ENCODE peak calls at places on chromosome 10, in seven cellular contexts. E is coronary artery, Q is cardiac muscle cell, U is Panc1, D is lower lobe of right lung, G is adrenal gland, C is H9. X is an unnamed sample.

GRCh38 chr10:96719850-96720421 is 378 bp downstream of the PIK3AP1 start:
- DNase-seq in Q (peak), E (no peak), G (peak), D (peak), C (peak), U (no peak), X (no peak)

GRCh38 chr10:46556515-46557318 is at the start of gene GPRIN2:
- DNase-seq in U (no peak), E (peak), C (peak), Q (no peak), D (peak), G (peak), X (no peak)

GRCh38 chr10:60572511-60573194 is 183.0 kb upstream of the ANK3 start:
- DNase-seq in E (no peak), U (peak), G (peak), C (peak), Q (peak), D (no peak), X (no peak)

GRCh38 chr10:130453036-130453720 is 317.0 kb downstream of the GLRX3 start:
- DNase-seq in C (peak), G (no peak), Q (no peak), U (no peak), D (no peak), E (peak), X (peak)

GRCh38 chr10:124025638-124026336 is 67.6 kb downstream of the CHST15 start:
- DNase-seq in G (no peak), D (no peak), U (peak), Q (peak), C (no peak), E (no peak), X (no peak)

GRCh38 chr10:60367431-60367830 is 22.2 kb downstream of the ANK3 start:
- DNase-seq in D (no peak), Q (no peak), G (no peak), E (no peak), U (no peak), C (no peak), X (no peak)

GRCh38 chr10:93680414-93681047 is 21.9 kb downstream of the FRA10AC1 start:
- DNase-seq in E (no peak), Q (peak), D (no peak), U (peak), C (no peak), G (no peak), X (no peak)

GRCh38 chr10:18073314-18073713 is 66.9 kb upstream of the CACNB2 start:
- DNase-seq in C (no peak), E (no peak), D (no peak), U (no peak), Q (no peak), G (no peak), X (no peak)

GRCh38 chr10:61195219-61195618 is 251.2 kb upstream of the RHOBTB1 start:
- DNase-seq in D (no peak), C (no peak), U (no peak), Q (no peak), G (no peak), E (no peak), X (no peak)

GRCh38 chr10:59586407-59586891 is 123.2 kb downstream of the SLC16A9 start:
- DNase-seq in G (no peak), E (no peak), U (no peak), Q (no peak), D (no peak), C (no peak), X (no peak)

GRCh38 chr10:29204119-29204518 is 84.8 kb upstream of the LYZL1 start:
- DNase-seq in D (no peak), C (peak), G (no peak), E (no peak), Q (peak), U (no peak), X (no peak)

GRCh38 chr10:103897241-103897774 is 20.7 kb downstream of the STN1 start:
- DNase-seq in U (no peak), D (no peak), G (peak), E (no peak), Q (no peak), C (no peak), X (no peak)

GRCh38 chr10:112367516-112367915 is 6.4 kb upstream of the ACSL5 start:
- DNase-seq in D (no peak), U (no peak), E (peak), G (no peak), C (peak), Q (no peak), X (peak)

GRCh38 chr10:96281444-96282029 is 10.2 kb upstream of the BLNK start:
- DNase-seq in D (no peak), U (no peak), E (no peak), C (no peak), Q (no peak), G (no peak), X (no peak)

GRCh38 chr10:102451105-102451969 is at the start of gene C10orf95:
- DNase-seq in Q (no peak), E (no peak), U (no peak), D (peak), G (peak), C (no peak), X (no peak)

GRCh38 chr10:114632869-114633715 is 25.0 kb downstream of the ABLIM1 start:
- DNase-seq in C (no peak), E (peak), U (peak), D (peak), Q (peak), G (peak), X (peak)

GRCh38 chr10:91415816-91416215 is 5.7 kb downstream of the HECTD2 start:
- DNase-seq in U (no peak), G (no peak), D (no peak), Q (no peak), C (no peak), E (no peak), X (no peak)

GRCh38 chr10:31215052-31215451 is 104.0 kb upstream of the ZEB1 start:
- DNase-seq in G (no peak), E (no peak), Q (no peak), U (no peak), D (no peak), C (no peak), X (no peak)

GRCh38 chr10:102342958-102343357 is 52.5 kb upstream of the NFKB2 start:
- DNase-seq in G (no peak), D (no peak), U (no peak), E (no peak), Q (peak), C (no peak), X (no peak)

GRCh38 chr10:119737827-119738226 is 12.0 kb downstream of the INPP5F start:
- DNase-seq in G (peak), D (no peak), E (no peak), Q (peak), U (no peak), C (no peak), X (no peak)

GRCh38 chr10:13298748-13299436 is 972 bp downstream of the PHYH start:
- DNase-seq in U (no peak), Q (no peak), G (no peak), E (no peak), C (no peak), D (no peak), X (no peak)

GRCh38 chr10:79629955-79630327 is 19.2 kb downstream of the SFTPA1 start:
- DNase-seq in C (no peak), D (no peak), U (no peak), E (no peak), G (no peak), Q (no peak), X (no peak)

GRCh38 chr10:30538086-30538485 is 91.5 kb downstream of the LYZL2 start:
- DNase-seq in U (no peak), Q (peak), D (no peak), E (no peak), G (no peak), C (no peak), X (no peak)

GRCh38 chr10:22042557-22043326 is 39.2 kb upstream of the DNAJC1 start:
- DNase-seq in C (peak), Q (peak), G (no peak), E (no peak), U (no peak), D (no peak), X (no peak)

GRCh38 chr10:22803201-22803895 is 89.0 kb upstream of the PIP4K2A start:
- DNase-seq in G (no peak), C (no peak), D (no peak), Q (peak), U (no peak), E (no peak), X (no peak)

GRCh38 chr10:23994459-23995046 is 214.4 kb upstream of the KIAA1217 start:
- DNase-seq in G (peak), E (no peak), Q (peak), C (peak), U (peak), D (peak), X (peak)

GRCh38 chr10:21424511-21424910 is 101.0 kb downstream of the SKIDA1 start:
- DNase-seq in U (no peak), E (no peak), D (no peak), Q (no peak), G (no peak), C (no peak), X (no peak)

GRCh38 chr10:80535671-80536360 is 1.9 kb upstream of the SH2D4B start:
- DNase-seq in Q (peak), E (peak), G (peak), D (peak), U (no peak), C (peak), X (no peak)

GRCh38 chr10:62726142-62726541 is 78.4 kb upstream of the ADO start:
- DNase-seq in U (no peak), Q (no peak), E (no peak), C (no peak), D (no peak), G (no peak), X (no peak)

GRCh38 chr10:96089670-96090462 is 40.2 kb upstream of the ZNF518A start:
- DNase-seq in D (peak), Q (peak), C (peak), G (peak), U (peak), E (peak), X (peak)

GRCh38 chr10:133307776-133308430 is 769 bp downstream of the TUBGCP2 start:
- DNase-seq in C (peak), Q (peak), G (peak), E (no peak), U (no peak), D (peak), X (peak)

DNA sequence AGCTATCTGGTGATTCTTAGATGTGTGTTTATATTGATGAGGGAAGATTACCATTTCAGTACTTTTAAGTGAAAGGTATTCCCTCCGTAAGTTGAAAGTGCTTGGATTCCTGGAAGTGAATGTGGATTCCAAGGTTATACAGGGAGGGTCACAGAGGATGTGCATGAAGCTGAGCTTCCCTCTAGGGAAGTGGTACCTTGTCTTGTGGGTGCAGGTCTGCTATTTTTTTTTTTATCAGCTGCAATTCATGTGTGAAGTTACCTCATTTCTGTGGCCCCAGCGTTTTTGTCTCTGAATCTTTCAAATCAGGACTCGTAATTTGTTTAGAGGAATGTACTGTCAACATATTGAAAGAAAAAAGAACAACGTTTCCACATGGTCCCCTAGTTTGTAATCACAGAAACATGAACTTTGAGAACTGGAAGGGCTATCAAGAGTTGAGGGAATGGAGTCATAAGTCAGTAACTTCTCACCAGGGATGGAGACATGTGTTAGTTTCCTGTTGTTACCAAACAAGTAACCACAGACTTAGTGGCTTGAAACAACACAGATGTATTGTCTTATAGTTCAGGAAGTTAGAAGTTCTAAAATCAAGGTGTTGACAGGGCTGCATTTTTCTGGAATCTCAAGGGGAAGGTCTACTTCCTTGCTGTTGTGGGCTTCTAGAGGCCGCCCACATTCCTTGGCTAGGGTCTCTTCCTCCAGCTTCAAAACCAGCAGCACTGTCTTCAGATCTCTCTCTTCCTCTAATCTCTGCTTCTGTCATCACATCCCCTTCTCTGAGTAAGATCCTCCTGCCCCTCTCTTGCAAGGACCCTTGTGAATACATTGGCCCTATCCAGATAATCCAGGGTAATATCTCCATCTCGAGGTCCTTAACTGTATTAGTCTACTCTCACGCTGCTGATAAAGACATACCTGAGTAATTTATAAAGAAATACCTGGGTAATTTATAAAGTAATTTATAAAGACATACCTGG is 64.4 kb downstream of the RAB18 start:
- DNase-seq in D (no peak), Q (peak), G (no peak), C (no peak), U (no peak), E (no peak), X (no peak)
- H3K27ac ChIP-seq in D (no peak), Q (no peak), G (no peak), C (no peak), U (no peak), E (no peak), X (no peak)

GRCh38 chr10:109386101-109386500 is 537.2 kb downstream of the XPNPEP1 start:
- DNase-seq in Q (no peak), D (no peak), C (no peak), E (no peak), G (no peak), U (no peak), X (no peak)
- TF ChIP-seq CTCF in Q (no peak), D (no peak), C (no peak), E (no peak), G (no peak), U (no peak), X (no peak)

DNA sequence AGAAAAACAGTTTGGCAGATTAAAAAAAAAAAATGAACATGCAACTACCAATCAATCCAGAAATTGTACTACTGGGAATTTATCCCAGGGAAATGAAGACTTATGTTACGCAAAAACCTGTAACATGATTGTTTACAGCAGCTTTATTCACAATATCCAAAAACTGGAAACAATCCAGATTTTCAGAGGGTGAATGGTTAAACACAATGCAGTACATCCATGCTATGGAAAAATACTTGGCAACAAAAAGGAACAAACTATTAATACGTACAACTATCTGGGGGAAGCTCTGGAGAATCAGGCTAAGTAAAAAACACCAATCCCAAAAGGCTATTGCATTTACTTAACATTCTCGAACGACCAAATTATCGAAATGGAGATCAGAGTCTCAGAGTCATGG is 21.3 kb upstream of the RUFY2 start:
- DNase-seq in C (no peak), G (no peak), E (no peak), D (no peak), Q (no peak), U (no peak), X (no peak)
- H3K27ac ChIP-seq in C (no peak), G (no peak), E (no peak), D (no peak), Q (no peak), U (no peak), X (no peak)

GRCh38 chr10:49115015-49115795 is at the start of gene VSTM4:
- DNase-seq in G (peak), E (peak), Q (peak), U (no peak), D (no peak), C (peak), X (peak)
- TF ChIP-seq CTCF in G (no peak), E (no peak), Q (no peak), U (no peak), D (no peak), C (no peak), X (no peak)

DNA sequence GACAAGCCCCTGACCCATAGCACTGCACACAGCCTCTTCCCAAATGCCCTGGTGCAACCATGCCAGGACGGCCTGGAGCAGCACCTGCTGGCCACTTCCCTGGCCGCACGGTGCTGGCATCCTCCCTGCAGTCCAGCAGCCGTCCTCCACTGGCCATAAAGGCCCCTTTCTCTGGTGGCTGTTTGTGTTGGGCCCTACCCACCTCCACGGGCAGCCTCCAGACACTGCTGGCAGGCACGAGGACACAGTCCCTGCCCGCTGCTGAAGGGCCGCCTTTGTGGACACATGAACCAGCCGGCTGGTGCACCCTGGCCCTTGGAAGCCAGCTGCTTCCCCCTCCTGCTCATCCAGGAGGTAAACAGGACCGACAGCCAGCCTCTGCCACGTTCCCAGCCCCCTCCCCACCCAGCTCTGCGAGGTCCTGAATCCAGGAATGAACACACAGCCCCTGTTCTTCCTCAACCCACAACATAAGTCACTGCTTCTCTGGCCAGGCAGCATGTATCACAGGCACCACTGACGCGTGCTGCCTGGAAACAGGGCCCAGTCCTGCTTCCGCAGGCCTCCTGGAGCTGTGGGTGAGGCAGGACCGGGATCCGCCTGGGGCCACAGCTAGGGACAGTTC is 43.8 kb downstream of the SPOCK2 start:
- DNase-seq in Q (no peak), G (peak), C (no peak), E (no peak), U (no peak), D (no peak), X (no peak)
- H3K27ac ChIP-seq in Q (no peak), G (peak), C (no peak), E (peak), U (peak), D (peak), X (peak)

GRCh38 chr10:74153123-74153522 is 2.1 kb downstream of the ADK start:
- DNase-seq in E (no peak), U (no peak), Q (peak), C (no peak), G (no peak), D (no peak), X (no peak)
- TF ChIP-seq CTCF in E (peak), U (no peak), Q (peak), C (peak), G (peak), D (peak), X (peak)

GRCh38 chr10:11002485-11002884 is 15.2 kb upstream of the CELF2 start:
- DNase-seq in U (no peak), G (no peak), Q (no peak), D (no peak), C (no peak), E (no peak), X (no peak)
- H3K27ac ChIP-seq in U (no peak), G (no peak), Q (no peak), D (no peak), C (no peak), E (no peak), X (no peak)

X was measured in right atrium auricular region.